ENCODE peak calls at places on chromosomes 3 and 15, in nine cellular contexts. One of them, this sample, is unnamed. For H3K4me1, the result is how much of the 10 kb centered on the place peaks cover.

GRCh38 chr3:149003653-149004305 is 12.4 kb downstream of the GYG1 start:
- DNase-seq in psoas muscle: no peak
- DNase-seq in IMR-90: no peak
- DNase-seq in ovary: no peak
- DNase-seq in lower lobe of right lung: no peak
- DNase-seq in fibroblast of lung: no peak
- DNase-seq in cardiac muscle cell: no peak
- DNase-seq in sigmoid colon: no peak
- DNase-seq in SJCRH30: no peak
- DNase-seq in this sample: no peak

GRCh38 chr3:192514754-192515660 is 212.3 kb downstream of the FGF12 start:
- DNase-seq in psoas muscle: peak
- DNase-seq in IMR-90: no peak
- DNase-seq in ovary: no peak
- DNase-seq in lower lobe of right lung: peak
- DNase-seq in fibroblast of lung: no peak
- DNase-seq in cardiac muscle cell: peak
- DNase-seq in sigmoid colon: no peak
- DNase-seq in SJCRH30: no peak
- DNase-seq in this sample: no peak

GRCh38 chr3:50487181-50487580 is 16.3 kb downstream of the CACNA2D2 start:
- DNase-seq in psoas muscle: no peak
- DNase-seq in IMR-90: no peak
- DNase-seq in ovary: no peak
- DNase-seq in lower lobe of right lung: no peak
- DNase-seq in fibroblast of lung: no peak
- DNase-seq in cardiac muscle cell: no peak
- DNase-seq in sigmoid colon: no peak
- DNase-seq in SJCRH30: no peak
- DNase-seq in this sample: no peak

GRCh38 chr3:134294302-134294925 is 43.8 kb upstream of the RYK start:
- DNase-seq in psoas muscle: no peak
- DNase-seq in IMR-90: no peak
- DNase-seq in ovary: no peak
- DNase-seq in lower lobe of right lung: no peak
- DNase-seq in fibroblast of lung: no peak
- DNase-seq in cardiac muscle cell: no peak
- DNase-seq in sigmoid colon: no peak
- DNase-seq in SJCRH30: no peak
- DNase-seq in this sample: no peak

GRCh38 chr15:27774191-27774590 is 324.9 kb downstream of the OCA2 start:
- DNase-seq in psoas muscle: no peak
- DNase-seq in IMR-90: no peak
- DNase-seq in ovary: no peak
- DNase-seq in lower lobe of right lung: no peak
- DNase-seq in fibroblast of lung: no peak
- DNase-seq in cardiac muscle cell: no peak
- DNase-seq in sigmoid colon: no peak
- DNase-seq in SJCRH30: no peak
- DNase-seq in this sample: no peak

GRCh38 chr3:132006605-132007204 is 28.1 kb downstream of the CPNE4 start:
- DNase-seq in psoas muscle: no peak
- DNase-seq in IMR-90: peak
- DNase-seq in ovary: no peak
- DNase-seq in lower lobe of right lung: peak
- DNase-seq in fibroblast of lung: peak
- DNase-seq in cardiac muscle cell: peak
- DNase-seq in sigmoid colon: no peak
- DNase-seq in SJCRH30: peak
- DNase-seq in this sample: peak

GRCh38 chr3:45896956-45897355 is 10.6 kb downstream of the CCR9 start:
- DNase-seq in psoas muscle: no peak
- DNase-seq in IMR-90: peak
- DNase-seq in ovary: no peak
- DNase-seq in lower lobe of right lung: no peak
- DNase-seq in fibroblast of lung: peak
- DNase-seq in cardiac muscle cell: peak
- DNase-seq in sigmoid colon: no peak
- DNase-seq in SJCRH30: peak
- DNase-seq in this sample: peak

GRCh38 chr3:108835101-108835500 is 12.5 kb downstream of the TRAT1 start:
- DNase-seq in psoas muscle: no peak
- DNase-seq in IMR-90: no peak
- DNase-seq in ovary: no peak
- DNase-seq in lower lobe of right lung: no peak
- DNase-seq in fibroblast of lung: no peak
- DNase-seq in cardiac muscle cell: no peak
- DNase-seq in sigmoid colon: no peak
- DNase-seq in SJCRH30: no peak
- DNase-seq in this sample: no peak

GRCh38 chr15:42066764-42067415 is 27.5 kb downstream of the PLA2G4D start:
- DNase-seq in psoas muscle: no peak
- DNase-seq in IMR-90: no peak
- DNase-seq in ovary: no peak
- DNase-seq in lower lobe of right lung: no peak
- DNase-seq in fibroblast of lung: no peak
- DNase-seq in cardiac muscle cell: no peak
- DNase-seq in sigmoid colon: no peak
- DNase-seq in SJCRH30: no peak
- DNase-seq in this sample: no peak

GRCh38 chr15:84947947-84948830 is 33.5 kb upstream of the PDE8A start:
- DNase-seq in psoas muscle: no peak
- DNase-seq in IMR-90: peak
- DNase-seq in ovary: peak
- DNase-seq in lower lobe of right lung: no peak
- DNase-seq in fibroblast of lung: peak
- DNase-seq in cardiac muscle cell: peak
- DNase-seq in sigmoid colon: peak
- DNase-seq in SJCRH30: peak
- DNase-seq in this sample: peak

GRCh38 chr3:128804017-128804816 is 75.2 kb upstream of the ACAD9 start:
- DNase-seq in psoas muscle: no peak
- DNase-seq in IMR-90: peak
- DNase-seq in ovary: no peak
- DNase-seq in lower lobe of right lung: no peak
- DNase-seq in fibroblast of lung: peak
- DNase-seq in cardiac muscle cell: peak
- DNase-seq in sigmoid colon: no peak
- DNase-seq in SJCRH30: peak
- DNase-seq in this sample: peak

GRCh38 chr15:52787549-52788098 is 2.5 kb downstream of the ONECUT1 start:
- DNase-seq in psoas muscle: no peak
- DNase-seq in IMR-90: no peak
- DNase-seq in ovary: no peak
- DNase-seq in lower lobe of right lung: no peak
- DNase-seq in fibroblast of lung: no peak
- DNase-seq in cardiac muscle cell: no peak
- DNase-seq in sigmoid colon: no peak
- DNase-seq in SJCRH30: no peak
- DNase-seq in this sample: no peak

GRCh38 chr15:36605626-36606263 is 26.3 kb downstream of the CDIN1 start:
- DNase-seq in psoas muscle: no peak
- DNase-seq in IMR-90: no peak
- DNase-seq in ovary: no peak
- DNase-seq in lower lobe of right lung: no peak
- DNase-seq in fibroblast of lung: no peak
- DNase-seq in cardiac muscle cell: no peak
- DNase-seq in sigmoid colon: no peak
- DNase-seq in SJCRH30: peak
- DNase-seq in this sample: no peak

GRCh38 chr3:64730651-64731050 is 42.9 kb upstream of the ADAMTS9 start:
- DNase-seq in psoas muscle: no peak
- DNase-seq in IMR-90: no peak
- DNase-seq in ovary: peak
- DNase-seq in lower lobe of right lung: no peak
- DNase-seq in fibroblast of lung: no peak
- DNase-seq in cardiac muscle cell: peak
- DNase-seq in sigmoid colon: no peak
- DNase-seq in SJCRH30: no peak
- DNase-seq in this sample: no peak

GRCh38 chr3:129233538-129233937 is 15.9 kb upstream of the COPG1 start:
- DNase-seq in psoas muscle: no peak
- DNase-seq in IMR-90: no peak
- DNase-seq in ovary: no peak
- DNase-seq in lower lobe of right lung: peak
- DNase-seq in fibroblast of lung: no peak
- DNase-seq in cardiac muscle cell: no peak
- DNase-seq in sigmoid colon: peak
- DNase-seq in SJCRH30: no peak
- DNase-seq in this sample: no peak

GRCh38 chr3:17195192-17195611 is 310.4 kb downstream of the PLCL2 start:
- DNase-seq in psoas muscle: no peak
- DNase-seq in IMR-90: peak
- DNase-seq in ovary: no peak
- DNase-seq in lower lobe of right lung: no peak
- DNase-seq in fibroblast of lung: peak
- DNase-seq in cardiac muscle cell: peak
- DNase-seq in sigmoid colon: no peak
- DNase-seq in SJCRH30: no peak
- DNase-seq in this sample: peak

GRCh38 chr3:29141197-29141911 is 139.5 kb upstream of the RBMS3 start:
- DNase-seq in psoas muscle: no peak
- DNase-seq in IMR-90: peak
- DNase-seq in ovary: no peak
- DNase-seq in lower lobe of right lung: no peak
- DNase-seq in fibroblast of lung: peak
- DNase-seq in cardiac muscle cell: peak
- DNase-seq in sigmoid colon: no peak
- DNase-seq in SJCRH30: no peak
- DNase-seq in this sample: peak

GRCh38 chr15:88664151-88664778 is 25.4 kb downstream of the ISG20 start:
- DNase-seq in psoas muscle: no peak
- DNase-seq in IMR-90: no peak
- DNase-seq in ovary: no peak
- DNase-seq in lower lobe of right lung: no peak
- DNase-seq in fibroblast of lung: peak
- DNase-seq in cardiac muscle cell: peak
- DNase-seq in sigmoid colon: peak
- DNase-seq in SJCRH30: no peak
- DNase-seq in this sample: no peak

GRCh38 chr3:197003461-197004385 is 25.9 kb downstream of the MELTF start:
- DNase-seq in psoas muscle: peak
- DNase-seq in IMR-90: no peak
- DNase-seq in ovary: no peak
- DNase-seq in lower lobe of right lung: no peak
- DNase-seq in fibroblast of lung: peak
- DNase-seq in cardiac muscle cell: no peak
- DNase-seq in sigmoid colon: no peak
- DNase-seq in SJCRH30: no peak
- DNase-seq in this sample: no peak

GRCh38 chr3:69893274-69893673 is 106.3 kb upstream of the SAMMSON start:
- DNase-seq in psoas muscle: no peak
- DNase-seq in IMR-90: no peak
- DNase-seq in ovary: no peak
- DNase-seq in lower lobe of right lung: no peak
- DNase-seq in fibroblast of lung: no peak
- DNase-seq in cardiac muscle cell: no peak
- DNase-seq in sigmoid colon: no peak
- DNase-seq in SJCRH30: no peak
- DNase-seq in this sample: no peak

GRCh38 chr3:125025647-125026046 is 30.1 kb downstream of the HEG1 start:
- DNase-seq in psoas muscle: no peak
- DNase-seq in IMR-90: peak
- DNase-seq in ovary: no peak
- DNase-seq in lower lobe of right lung: no peak
- DNase-seq in fibroblast of lung: no peak
- DNase-seq in cardiac muscle cell: no peak
- DNase-seq in sigmoid colon: no peak
- DNase-seq in SJCRH30: no peak
- DNase-seq in this sample: no peak

GRCh38 chr3:71987089-71987735 is 202.3 kb upstream of the PROK2 start:
- DNase-seq in psoas muscle: no peak
- DNase-seq in IMR-90: peak
- DNase-seq in ovary: no peak
- DNase-seq in lower lobe of right lung: no peak
- DNase-seq in fibroblast of lung: peak
- DNase-seq in cardiac muscle cell: peak
- DNase-seq in sigmoid colon: no peak
- DNase-seq in SJCRH30: no peak
- DNase-seq in this sample: peak

GRCh38 chr15:89827821-89828220 is 13.2 kb upstream of the ANPEP start:
- DNase-seq in psoas muscle: peak
- DNase-seq in IMR-90: no peak
- DNase-seq in ovary: no peak
- DNase-seq in lower lobe of right lung: no peak
- DNase-seq in fibroblast of lung: no peak
- DNase-seq in cardiac muscle cell: no peak
- DNase-seq in sigmoid colon: no peak
- DNase-seq in SJCRH30: no peak
- DNase-seq in this sample: no peak
- H3K4me1 ChIP-seq in psoas muscle: under half
- H3K4me1 ChIP-seq in IMR-90: under half
- H3K4me1 ChIP-seq in ovary: under half
- H3K4me1 ChIP-seq in lower lobe of right lung: under half
- H3K4me1 ChIP-seq in fibroblast of lung: under half
- H3K4me1 ChIP-seq in cardiac muscle cell: under half
- H3K4me1 ChIP-seq in sigmoid colon: under half
- H3K4me1 ChIP-seq in SJCRH30: under half
- H3K4me1 ChIP-seq in this sample: under half

GRCh38 chr3:112117415-112117814 is 15.6 kb downstream of the GCSAM start:
- DNase-seq in psoas muscle: no peak
- DNase-seq in IMR-90: no peak
- DNase-seq in ovary: no peak
- DNase-seq in lower lobe of right lung: no peak
- DNase-seq in fibroblast of lung: no peak
- DNase-seq in cardiac muscle cell: no peak
- DNase-seq in sigmoid colon: no peak
- DNase-seq in SJCRH30: no peak
- DNase-seq in this sample: no peak
- H3K4me1 ChIP-seq in psoas muscle: under half
- H3K4me1 ChIP-seq in IMR-90: under half
- H3K4me1 ChIP-seq in ovary: under half
- H3K4me1 ChIP-seq in lower lobe of right lung: under half
- H3K4me1 ChIP-seq in fibroblast of lung: under half
- H3K4me1 ChIP-seq in cardiac muscle cell: under half
- H3K4me1 ChIP-seq in sigmoid colon: under half
- H3K4me1 ChIP-seq in SJCRH30: under half
- H3K4me1 ChIP-seq in this sample: under half

GRCh38 chr3:46933261-46933660 is 43.3 kb downstream of the CCDC12 start:
- DNase-seq in psoas muscle: peak
- DNase-seq in IMR-90: no peak
- DNase-seq in ovary: no peak
- DNase-seq in lower lobe of right lung: peak
- DNase-seq in fibroblast of lung: no peak
- DNase-seq in cardiac muscle cell: no peak
- DNase-seq in sigmoid colon: peak
- DNase-seq in SJCRH30: no peak
- DNase-seq in this sample: no peak
- H3K4me1 ChIP-seq in psoas muscle: half or more
- H3K4me1 ChIP-seq in IMR-90: half or more
- H3K4me1 ChIP-seq in ovary: half or more
- H3K4me1 ChIP-seq in lower lobe of right lung: half or more
- H3K4me1 ChIP-seq in fibroblast of lung: half or more
- H3K4me1 ChIP-seq in cardiac muscle cell: half or more
- H3K4me1 ChIP-seq in sigmoid colon: half or more
- H3K4me1 ChIP-seq in SJCRH30: under half
- H3K4me1 ChIP-seq in this sample: half or more

DNA sequence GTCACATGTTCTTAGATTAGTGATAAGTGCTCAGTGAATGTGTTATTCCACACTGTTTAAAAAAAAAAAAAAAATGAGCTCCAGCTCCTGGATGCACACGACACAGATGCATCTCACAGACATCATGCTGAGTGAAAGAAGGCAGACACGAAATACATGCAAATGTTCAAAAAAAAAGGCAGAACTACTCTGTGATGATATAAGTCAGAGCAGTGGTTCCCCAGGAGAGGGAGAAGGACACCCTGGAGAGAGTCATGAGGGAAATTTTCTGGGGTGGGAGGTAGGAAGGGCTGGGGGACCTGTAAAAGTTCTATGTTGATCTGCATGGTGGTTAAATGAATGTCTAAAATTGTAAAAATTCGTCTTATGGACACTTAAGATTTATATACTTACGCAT is 4.3 kb downstream of the CSRNP1 start:
- DNase-seq in psoas muscle: no peak
- DNase-seq in IMR-90: no peak
- DNase-seq in ovary: no peak
- DNase-seq in lower lobe of right lung: no peak
- DNase-seq in fibroblast of lung: no peak
- DNase-seq in cardiac muscle cell: no peak
- DNase-seq in sigmoid colon: no peak
- DNase-seq in SJCRH30: no peak
- DNase-seq in this sample: peak
- H3K4me1 ChIP-seq in psoas muscle: half or more
- H3K4me1 ChIP-seq in IMR-90: half or more
- H3K4me1 ChIP-seq in ovary: under half
- H3K4me1 ChIP-seq in lower lobe of right lung: half or more
- H3K4me1 ChIP-seq in fibroblast of lung: half or more
- H3K4me1 ChIP-seq in cardiac muscle cell: half or more
- H3K4me1 ChIP-seq in sigmoid colon: half or more
- H3K4me1 ChIP-seq in SJCRH30: half or more
- H3K4me1 ChIP-seq in this sample: under half